ENCODE peak calls at places on chromosomes 1 and 21, in ten cellular contexts. F is A549; Z is LoVo; U is stimulated activated CD4-positive, alpha-beta T cell treated with anti-CD3 and anti-CD28 coated beads, TNF-alpha, amount 100 ng/mL, for 4 hours; J is GF-D8; T is EH; E is hepatocyte; R is NCI-H774; M is uterus; B is GM03348. D is an unnamed sample.

GRCh38 chr1:39926343-39926769 is 24.6 kb upstream of the MYCL start:
- DNase-seq in F (no peak), M (no peak), R (no peak), E (no peak), T (peak), B (no peak), Z (no peak), U (no peak), J (no peak), D (no peak)

GRCh38 chr1:20212685-20213331 is 26.5 kb upstream of the PLA2G2C start:
- DNase-seq in R (peak), Z (peak), E (peak), T (peak), J (no peak), B (peak), M (peak), F (peak), U (peak), D (peak)

GRCh38 chr1:228064296-228064695 is 18.2 kb upstream of the ARF1 start:
- DNase-seq in M (no peak), R (no peak), B (no peak), Z (no peak), F (no peak), J (no peak), U (no peak), T (no peak), E (no peak), D (no peak)

GRCh38 chr21:37932936-37933335 is 16.7 kb upstream of the KCNJ6 start:
- DNase-seq in M (no peak), U (no peak), J (no peak), Z (no peak), E (no peak), T (no peak), R (no peak), F (no peak), B (no peak), D (no peak)

GRCh38 chr1:225875044-225875822 is 6.9 kb downstream of the TMEM63A start:
- DNase-seq in M (no peak), T (no peak), E (peak), U (no peak), F (no peak), R (peak), B (no peak), J (no peak), Z (peak), D (no peak)

GRCh38 chr1:27418326-27418761 is 25.9 kb downstream of the GPR3 start:
- DNase-seq in M (peak), U (no peak), R (no peak), J (no peak), E (peak), T (peak), F (peak), B (peak), Z (no peak), D (no peak)

GRCh38 chr1:186620951-186621350 is 59.3 kb downstream of the PTGS2 start:
- DNase-seq in R (no peak), B (peak), U (no peak), F (no peak), E (no peak), Z (no peak), M (no peak), T (peak), J (no peak), D (no peak)

GRCh38 chr1:224256642-224257041 is 73.3 kb downstream of the NVL start:
- DNase-seq in B (no peak), U (no peak), R (no peak), F (no peak), Z (no peak), J (no peak), T (no peak), M (no peak), E (no peak), D (no peak)

GRCh38 chr1:53365405-53366063 is 37.7 kb upstream of the LRP8 start:
- DNase-seq in R (no peak), T (no peak), F (no peak), J (no peak), E (no peak), Z (no peak), U (no peak), M (peak), B (no peak), D (no peak)

GRCh38 chr1:178690496-178690895 is 34.5 kb upstream of the RALGPS2 start:
- DNase-seq in U (no peak), R (no peak), B (no peak), Z (no peak), J (no peak), F (no peak), T (no peak), M (no peak), E (no peak), D (no peak)

GRCh38 chr1:162004441-162004950 is 19.2 kb downstream of the OLFML2B start:
- DNase-seq in B (no peak), E (no peak), R (no peak), J (no peak), F (no peak), U (no peak), T (no peak), M (no peak), Z (no peak), D (no peak)

GRCh38 chr1:54362881-54363340 is 43.3 kb downstream of the SSBP3 start:
- DNase-seq in E (peak), Z (no peak), B (peak), T (peak), R (no peak), J (no peak), F (peak), U (no peak), M (peak), D (no peak)

GRCh38 chr1:214997685-214998084 is 84.9 kb upstream of the KCNK2 start:
- DNase-seq in F (no peak), J (no peak), R (no peak), T (no peak), M (no peak), B (no peak), Z (no peak), U (no peak), E (no peak), D (no peak)

GRCh38 chr1:27342391-27342777 is 562 bp downstream of the SYTL1 start:
- DNase-seq in E (no peak), R (no peak), J (no peak), Z (no peak), F (no peak), U (no peak), T (no peak), B (no peak), M (no peak), D (no peak)

GRCh38 chr1:6448749-6449631 is 17.0 kb downstream of the TNFRSF25 start:
- DNase-seq in Z (no peak), T (peak), J (no peak), M (no peak), U (no peak), E (peak), R (no peak), B (no peak), F (no peak), D (no peak)

GRCh38 chr21:20971296-20971921 is 26.8 kb upstream of the NCAM2 start:
- DNase-seq in J (peak), M (no peak), Z (peak), B (peak), R (no peak), U (no peak), E (peak), F (peak), T (peak), D (no peak)

GRCh38 chr1:229192031-229192430 is 78.9 kb upstream of the RAB4A start:
- DNase-seq in E (no peak), R (no peak), U (no peak), T (peak), B (peak), J (no peak), Z (no peak), F (no peak), M (no peak), D (no peak)

GRCh38 chr1:40766017-40766416 is 17.6 kb upstream of the KCNQ4 start:
- DNase-seq in M (no peak), U (no peak), R (no peak), J (no peak), B (no peak), F (no peak), T (peak), E (no peak), Z (no peak), D (no peak)

GRCh38 chr1:217443845-217444244 is 187.0 kb downstream of the GPATCH2 start:
- DNase-seq in J (no peak), U (no peak), F (no peak), Z (no peak), R (no peak), M (no peak), T (no peak), E (no peak), B (no peak), D (no peak)

GRCh38 chr1:47996406-47997226 is 569 bp downstream of the TRABD2B start:
- DNase-seq in T (no peak), E (peak), Z (no peak), U (no peak), M (no peak), R (no peak), B (peak), F (no peak), J (no peak), D (peak)

GRCh38 chr1:32782086-32782485 is 35.1 kb downstream of the YARS1 start:
- DNase-seq in F (no peak), Z (no peak), M (no peak), B (no peak), E (no peak), R (no peak), U (no peak), T (peak), J (no peak), D (no peak)

GRCh38 chr1:99580451-99580850 is 65.5 kb upstream of the PALMD start:
- DNase-seq in R (no peak), F (no peak), U (no peak), E (peak), Z (no peak), J (no peak), T (no peak), M (peak), B (peak), D (no peak)

GRCh38 chr21:37281993-37282392 is 14.9 kb upstream of the VPS26C start:
- DNase-seq in J (no peak), U (no peak), Z (peak), R (peak), E (peak), B (no peak), T (no peak), F (no peak), M (no peak), D (no peak)

GRCh38 chr1:159999204-159999603 is 32.6 kb downstream of the PIGM start:
- DNase-seq in F (no peak), J (no peak), T (peak), B (peak), E (no peak), M (no peak), R (no peak), U (no peak), Z (no peak), D (no peak)

GRCh38 chr1:197690074-197690473 is 85.2 kb downstream of the DENND1B start:
- DNase-seq in M (no peak), B (no peak), Z (no peak), T (no peak), U (no peak), R (no peak), E (no peak), F (no peak), J (no peak), D (no peak)

GRCh38 chr21:33058468-33059318 is 11.2 kb upstream of the OLIG1 start:
- DNase-seq in E (no peak), M (no peak), B (no peak), F (no peak), R (no peak), U (no peak), Z (no peak), J (no peak), T (no peak), D (no peak)

GRCh38 chr21:44996501-44996921 is 56.7 kb downstream of the SLX9 start:
- DNase-seq in E (no peak), J (no peak), F (no peak), U (no peak), Z (no peak), M (no peak), B (no peak), T (no peak), R (no peak), D (no peak)

GRCh38 chr1:1217621-1218523 is 3.9 kb upstream of the TNFRSF4 start:
- DNase-seq in J (no peak), E (no peak), R (no peak), T (no peak), F (no peak), U (no peak), B (no peak), Z (peak), M (no peak), D (no peak)

GRCh38 chr1:56453016-56453721 is 126.2 kb downstream of the PLPP3 start:
- DNase-seq in E (peak), B (no peak), T (no peak), U (no peak), F (no peak), M (peak), J (no peak), R (no peak), Z (no peak), D (no peak)

GRCh38 chr1:11708554-11709350 is 17.2 kb downstream of the DRAXIN start:
- DNase-seq in F (peak), T (no peak), R (no peak), Z (no peak), J (no peak), B (no peak), M (no peak), E (no peak), U (no peak), D (no peak)

GRCh38 chr1:229870381-229870780 is 196.7 kb upstream of the GALNT2 start:
- DNase-seq in R (no peak), M (no peak), Z (no peak), U (no peak), T (no peak), F (no peak), J (no peak), B (no peak), E (no peak), D (no peak)

GRCh38 chr1:210400043-210400840 is 71.5 kb downstream of the HHAT start:
- DNase-seq in E (peak), Z (peak), U (no peak), M (peak), B (peak), T (peak), F (peak), R (peak), J (no peak), D (peak)

GRCh38 chr21:29704719-29705118 is 235.1 kb downstream of the GRIK1 start:
- DNase-seq in B (no peak), M (no peak), U (no peak), E (no peak), F (no peak), Z (no peak), T (peak), R (no peak), J (no peak), D (no peak)